ENCODE peak calls at places on chromosomes 16 and 17, in six cellular contexts. One of them, this sample, is unnamed.

GRCh38 chr16:15847621-15848175 is 9.1 kb downstream of the MYH11 start:
- DNase-seq in AG10803: no peak
- DNase-seq in thoracic aorta: no peak
- DNase-seq in cardiac fibroblast: no peak
- DNase-seq in lower lobe of right lung: no peak
- DNase-seq in lung: no peak
- DNase-seq in this sample: no peak

GRCh38 chr16:48393843-48394703 is 8.9 kb upstream of the SIAH1 start:
- DNase-seq in AG10803: peak; percentile 85
- DNase-seq in thoracic aorta: no peak
- DNase-seq in cardiac fibroblast: peak; percentile 87
- DNase-seq in lower lobe of right lung: no peak
- DNase-seq in lung: no peak
- DNase-seq in this sample: peak; percentile 87

GRCh38 chr16:71515026-71515425 is 11.2 kb upstream of the CHST4 start:
- DNase-seq in AG10803: no peak
- DNase-seq in thoracic aorta: no peak
- DNase-seq in cardiac fibroblast: no peak
- DNase-seq in lower lobe of right lung: no peak
- DNase-seq in lung: no peak
- DNase-seq in this sample: no peak

GRCh38 chr16:59878479-59878878 is 1144.4 kb upstream of the GOT2 start:
- DNase-seq in AG10803: peak; percentile 44
- DNase-seq in thoracic aorta: no peak
- DNase-seq in cardiac fibroblast: peak; percentile 49
- DNase-seq in lower lobe of right lung: no peak
- DNase-seq in lung: no peak
- DNase-seq in this sample: peak; percentile 62

GRCh38 chr17:32627233-32628008 is 140.6 kb downstream of the CDK5R1 start:
- DNase-seq in AG10803: peak; percentile 10
- DNase-seq in thoracic aorta: no peak
- DNase-seq in cardiac fibroblast: peak; percentile 62
- DNase-seq in lower lobe of right lung: no peak
- DNase-seq in lung: no peak
- DNase-seq in this sample: no peak

GRCh38 chr17:74340470-74341023 is 14.5 kb downstream of the KIF19 start:
- DNase-seq in AG10803: no peak
- DNase-seq in thoracic aorta: no peak
- DNase-seq in cardiac fibroblast: no peak
- DNase-seq in lower lobe of right lung: no peak
- DNase-seq in lung: no peak
- DNase-seq in this sample: no peak

GRCh38 chr17:72643575-72644216 is 448.8 kb downstream of the SLC39A11 start:
- DNase-seq in AG10803: no peak
- DNase-seq in thoracic aorta: no peak
- DNase-seq in cardiac fibroblast: no peak
- DNase-seq in lower lobe of right lung: no peak
- DNase-seq in lung: no peak
- DNase-seq in this sample: no peak

GRCh38 chr16:55257971-55258613 is 65.9 kb upstream of the IRX6 start:
- DNase-seq in AG10803: peak; percentile 71
- DNase-seq in thoracic aorta: no peak
- DNase-seq in cardiac fibroblast: peak; percentile 34
- DNase-seq in lower lobe of right lung: peak; percentile 71
- DNase-seq in lung: peak; percentile 72
- DNase-seq in this sample: peak; percentile 46

GRCh38 chr16:53094013-53094630 is 39.3 kb downstream of the CHD9 start:
- DNase-seq in AG10803: no peak
- DNase-seq in thoracic aorta: no peak
- DNase-seq in cardiac fibroblast: no peak
- DNase-seq in lower lobe of right lung: peak; percentile 87
- DNase-seq in lung: peak; percentile 75
- DNase-seq in this sample: no peak

DNA sequence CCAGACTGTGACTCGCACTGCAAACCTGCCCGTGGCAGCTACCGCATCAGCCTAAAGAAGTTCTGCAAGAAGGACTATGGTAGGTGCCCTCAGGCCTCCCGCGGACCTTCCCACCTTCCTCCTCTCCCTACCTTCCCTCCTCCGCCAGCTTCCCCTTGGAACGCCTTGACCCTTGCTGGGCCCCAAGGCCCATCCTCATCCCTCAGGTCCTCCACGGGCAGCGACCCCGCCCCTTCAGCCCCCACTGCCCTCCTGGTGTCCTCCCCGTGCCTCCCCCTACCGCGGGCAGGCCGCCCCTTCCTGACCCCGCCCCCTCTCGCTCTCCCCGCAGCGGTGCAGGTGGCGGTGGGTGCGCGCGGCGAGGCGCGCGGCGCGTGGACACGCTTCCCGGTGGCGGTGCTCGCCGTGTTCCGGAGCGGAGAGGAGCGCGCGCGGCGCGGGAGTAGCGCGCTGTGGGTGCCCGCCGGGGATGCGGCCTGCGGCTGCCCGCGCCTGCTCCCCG is 1.5 kb upstream of the TBC1D24 start:
- DNase-seq in AG10803: no peak
- DNase-seq in thoracic aorta: no peak
- DNase-seq in cardiac fibroblast: no peak
- DNase-seq in lower lobe of right lung: no peak
- DNase-seq in lung: no peak
- DNase-seq in this sample: no peak
- H3K4me3 ChIP-seq in AG10803: peak overlapping the region; percentile 36
- H3K4me3 ChIP-seq in thoracic aorta: peak overlapping the region; percentile 90
- H3K4me3 ChIP-seq in cardiac fibroblast: no peak overlapping the region
- H3K4me3 ChIP-seq in lower lobe of right lung: peak overlapping the region; percentile 84
- H3K4me3 ChIP-seq in lung: no peak overlapping the region
- H3K4me3 ChIP-seq in this sample: no peak overlapping the region

GRCh38 chr17:38559025-38559879 is 46.5 kb downstream of the SRCIN1 start:
- DNase-seq in AG10803: peak; percentile 24
- DNase-seq in thoracic aorta: no peak
- DNase-seq in cardiac fibroblast: peak; percentile 49
- DNase-seq in lower lobe of right lung: peak; percentile 95
- DNase-seq in lung: peak; percentile 91
- DNase-seq in this sample: peak; percentile 61
- TF ChIP-seq CTCF in AG10803: no peak
- TF ChIP-seq CTCF in thoracic aorta: no peak
- TF ChIP-seq CTCF in cardiac fibroblast: no peak
- TF ChIP-seq CTCF in lower lobe of right lung: peak; percentile 19
- TF ChIP-seq CTCF in lung: no peak
- TF ChIP-seq CTCF in this sample: no peak

DNA sequence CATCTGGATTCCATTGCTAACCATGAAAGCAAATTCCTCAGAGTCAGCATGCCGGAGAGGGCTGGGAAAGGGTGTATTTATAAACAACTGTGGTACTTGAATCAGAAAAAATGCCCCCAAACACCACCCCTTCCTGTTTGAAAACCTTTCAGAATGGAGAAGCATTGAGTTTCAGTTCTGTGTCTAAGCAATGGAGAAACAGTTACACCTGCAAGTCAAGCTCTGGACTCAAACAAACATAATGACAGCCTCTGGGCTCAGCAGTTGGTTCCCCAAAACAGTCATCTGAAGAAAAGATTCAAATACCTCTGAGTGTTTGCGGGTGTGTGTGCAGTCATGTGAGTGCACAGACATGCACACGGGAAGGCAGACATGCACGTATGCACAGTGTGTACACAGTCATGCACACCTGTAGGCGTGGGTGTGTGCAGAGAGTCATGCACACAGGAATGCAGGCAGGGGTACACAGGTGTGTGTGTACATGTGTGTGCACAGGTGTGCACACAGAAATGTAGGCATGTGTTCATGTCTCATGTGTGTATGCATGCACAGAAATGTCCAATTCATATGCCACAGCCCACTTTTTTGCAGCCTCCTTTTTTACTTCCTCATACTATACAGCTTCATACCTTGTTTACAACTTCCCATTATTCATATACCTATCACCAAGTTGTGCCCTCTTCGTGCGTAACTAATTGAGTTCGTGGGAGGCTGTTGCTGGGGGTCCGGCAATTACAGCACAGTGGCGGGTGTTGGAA is 266.3 kb downstream of the ENGASE start:
- DNase-seq in AG10803: no peak
- DNase-seq in thoracic aorta: no peak
- DNase-seq in cardiac fibroblast: no peak
- DNase-seq in lower lobe of right lung: no peak
- DNase-seq in lung: no peak
- DNase-seq in this sample: no peak
- H3K4me3 ChIP-seq in AG10803: no peak overlapping the region
- H3K4me3 ChIP-seq in thoracic aorta: no peak overlapping the region
- H3K4me3 ChIP-seq in cardiac fibroblast: no peak overlapping the region
- H3K4me3 ChIP-seq in lower lobe of right lung: no peak overlapping the region
- H3K4me3 ChIP-seq in lung: no peak overlapping the region
- H3K4me3 ChIP-seq in this sample: no peak overlapping the region

DNA sequence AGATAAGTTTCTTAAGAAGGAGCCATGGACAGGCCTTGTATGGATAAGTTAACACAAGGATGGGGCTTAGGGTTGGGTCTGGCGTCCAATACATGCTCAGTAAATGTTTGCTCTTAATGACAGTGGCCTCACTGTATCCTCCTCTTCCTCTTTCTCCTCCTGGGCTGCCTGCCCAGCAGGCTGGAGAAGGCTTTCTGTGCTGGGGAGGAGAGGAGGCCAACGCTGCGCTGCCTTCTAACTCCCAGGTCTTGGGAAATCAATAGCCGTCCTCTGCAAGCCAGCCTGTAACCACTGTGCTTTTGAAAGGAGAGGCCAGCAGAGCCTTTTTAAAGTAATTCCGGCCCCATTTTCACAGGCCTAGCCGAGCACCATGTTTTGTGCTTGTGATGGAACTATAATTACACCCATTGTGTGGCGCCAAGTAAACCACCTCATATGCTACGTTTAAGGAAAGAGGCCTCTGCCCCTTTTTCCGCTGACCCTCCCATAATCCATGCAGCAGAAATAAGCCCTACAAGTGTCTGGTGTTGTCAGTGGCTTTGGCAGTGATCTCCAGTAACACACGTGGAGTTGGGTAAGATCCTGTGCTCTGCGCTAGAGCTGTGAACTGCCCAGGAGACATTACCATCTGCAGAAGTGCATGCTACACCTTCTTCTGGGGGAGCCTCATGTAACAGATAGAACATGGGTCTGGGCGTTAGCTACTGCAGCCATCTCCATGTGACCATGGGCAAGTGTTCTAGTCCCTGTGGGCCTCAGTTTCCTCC is 368.2 kb downstream of the SNX29 start:
- DNase-seq in AG10803: no peak
- DNase-seq in thoracic aorta: no peak
- DNase-seq in cardiac fibroblast: no peak
- DNase-seq in lower lobe of right lung: no peak
- DNase-seq in lung: no peak
- DNase-seq in this sample: no peak
- TF ChIP-seq CTCF in AG10803: no peak
- TF ChIP-seq CTCF in thoracic aorta: no peak
- TF ChIP-seq CTCF in cardiac fibroblast: no peak
- TF ChIP-seq CTCF in lower lobe of right lung: no peak
- TF ChIP-seq CTCF in lung: no peak
- TF ChIP-seq CTCF in this sample: no peak

GRCh38 chr16:6482861-6483530 is 849.6 kb upstream of the RBFOX1 start:
- DNase-seq in AG10803: no peak
- DNase-seq in thoracic aorta: no peak
- DNase-seq in cardiac fibroblast: no peak
- DNase-seq in lower lobe of right lung: no peak
- DNase-seq in lung: no peak
- DNase-seq in this sample: no peak

GRCh38 chr16:6484931-6485330 is 847.7 kb upstream of the RBFOX1 start:
- DNase-seq in AG10803: no peak
- DNase-seq in thoracic aorta: no peak
- DNase-seq in cardiac fibroblast: no peak
- DNase-seq in lower lobe of right lung: no peak
- DNase-seq in lung: no peak
- DNase-seq in this sample: no peak

GRCh38 chr16:6484121-6484520 is 848.5 kb upstream of the RBFOX1 start:
- DNase-seq in AG10803: no peak
- DNase-seq in thoracic aorta: no peak
- DNase-seq in cardiac fibroblast: no peak
- DNase-seq in lower lobe of right lung: no peak
- DNase-seq in lung: no peak
- DNase-seq in this sample: no peak

GRCh38 chr16:6481894-6482293 is 850.8 kb upstream of the RBFOX1 start:
- DNase-seq in AG10803: no peak
- DNase-seq in thoracic aorta: no peak
- DNase-seq in cardiac fibroblast: no peak
- DNase-seq in lower lobe of right lung: no peak
- DNase-seq in lung: no peak
- DNase-seq in this sample: no peak

DNA sequence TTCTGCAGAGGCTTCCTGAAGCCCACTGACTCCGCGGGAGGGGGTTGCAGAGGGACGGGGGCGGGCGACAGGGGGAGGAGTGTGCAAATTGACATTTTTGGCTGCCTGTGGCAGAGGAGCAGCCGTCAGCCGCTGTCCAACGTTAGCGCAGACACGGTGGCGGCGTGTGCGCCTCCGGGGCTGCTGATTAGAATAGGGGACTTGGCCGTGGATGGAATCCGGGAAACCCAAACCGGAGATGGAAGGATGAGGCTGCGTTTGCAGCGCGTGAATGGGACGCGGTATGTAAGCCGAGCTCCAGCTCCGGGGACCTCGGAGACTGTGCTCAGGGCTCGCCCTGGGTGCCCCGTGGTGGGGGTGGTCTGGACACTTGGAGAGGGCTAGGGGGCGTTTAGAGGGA is 849.0 kb upstream of the RBFOX1 start:
- DNase-seq in AG10803: no peak
- DNase-seq in thoracic aorta: no peak
- DNase-seq in cardiac fibroblast: no peak
- DNase-seq in lower lobe of right lung: no peak
- DNase-seq in lung: no peak
- DNase-seq in this sample: no peak
- H3K4me3 ChIP-seq in AG10803: no peak overlapping the region
- H3K4me3 ChIP-seq in thoracic aorta: no peak overlapping the region
- H3K4me3 ChIP-seq in cardiac fibroblast: no peak overlapping the region
- H3K4me3 ChIP-seq in lower lobe of right lung: no peak overlapping the region
- H3K4me3 ChIP-seq in lung: no peak overlapping the region
- H3K4me3 ChIP-seq in this sample: no peak overlapping the region

GRCh38 chr17:77242118-77242800 is 101.5 kb downstream of the SEC14L1 start:
- DNase-seq in AG10803: no peak
- DNase-seq in thoracic aorta: no peak
- DNase-seq in cardiac fibroblast: no peak
- DNase-seq in lower lobe of right lung: no peak
- DNase-seq in lung: no peak
- DNase-seq in this sample: no peak
- TF ChIP-seq CTCF in AG10803: no peak
- TF ChIP-seq CTCF in thoracic aorta: no peak
- TF ChIP-seq CTCF in cardiac fibroblast: no peak
- TF ChIP-seq CTCF in lower lobe of right lung: no peak
- TF ChIP-seq CTCF in lung: no peak
- TF ChIP-seq CTCF in this sample: no peak

GRCh38 chr17:31319253-31319661 is 2.2 kb downstream of the EVI2A start:
- DNase-seq in AG10803: no peak
- DNase-seq in thoracic aorta: no peak
- DNase-seq in cardiac fibroblast: no peak
- DNase-seq in lower lobe of right lung: no peak
- DNase-seq in lung: no peak
- DNase-seq in this sample: no peak
- H3K4me3 ChIP-seq in AG10803: no peak overlapping the region
- H3K4me3 ChIP-seq in thoracic aorta: peak overlapping the region; percentile 47
- H3K4me3 ChIP-seq in cardiac fibroblast: no peak overlapping the region
- H3K4me3 ChIP-seq in lower lobe of right lung: peak overlapping the region; percentile 45
- H3K4me3 ChIP-seq in lung: no peak overlapping the region
- H3K4me3 ChIP-seq in this sample: no peak overlapping the region

This sample was measured in foreskin fibroblast.